ENCODE peak calls at places on chromosomes 3 and 15, in seven cellular contexts. W is astrocyte of the spinal cord, R is cardiac fibroblast, F is PC-3, L is keratinocyte, V is IMR-90, U is fibroblast of pulmonary artery. Y is an unnamed sample.

GRCh38 chr3:129855454-129856419 is 37.8 kb downstream of the TMCC1 start:
- DNase-seq in R (peak; percentile 88), V (peak; percentile 68), F (peak; percentile 47), L (no peak), U (peak; percentile 71), W (peak; percentile 74), Y (peak; percentile 56)

GRCh38 chr3:143668924-143669790 is 179.1 kb downstream of the SLC9A9 start:
- DNase-seq in L (no peak), U (no peak), R (no peak), F (no peak), W (no peak), V (no peak), Y (peak; percentile 49)

GRCh38 chr3:5078151-5078550 is 43.9 kb upstream of the ARL8B start:
- DNase-seq in F (peak; percentile 82), W (peak; percentile 25), V (peak; percentile 66), U (peak; percentile 31), L (peak; percentile 38), R (peak; percentile 21), Y (peak; percentile 69)

GRCh38 chr3:14472471-14473351 is 67.4 kb downstream of the GRIP2 start:
- DNase-seq in U (peak; percentile 85), F (peak; percentile 92), W (peak; percentile 90), V (peak; percentile 92), R (peak; percentile 91), L (no peak), Y (peak; percentile 92)

GRCh38 chr3:65101450-65101849 is 413.6 kb upstream of the ADAMTS9 start:
- DNase-seq in U (no peak), L (no peak), R (no peak), F (no peak), V (no peak), W (no peak), Y (no peak)

GRCh38 chr3:114057011-114057347 is 442 bp downstream of the QTRT2 start:
- DNase-seq in F (no peak), U (no peak), W (no peak), V (no peak), L (no peak), R (no peak), Y (no peak)

GRCh38 chr3:150149651-150150051 is 179.0 kb upstream of the PFN2 start:
- DNase-seq in L (no peak), V (peak; percentile 93), W (peak; percentile 83), F (peak; percentile 94), R (peak; percentile 96), U (peak; percentile 85), Y (peak; percentile 35)

GRCh38 chr15:60396964-60397771 is 618 bp downstream of the ANXA2 start:
- DNase-seq in F (peak; percentile 78), U (peak; percentile 61), R (peak; percentile 82), V (peak; percentile 68), W (peak; percentile 79), L (peak; percentile 81), Y (peak; percentile 73)

GRCh38 chr3:99866167-99866810 is 48.6 kb downstream of the CMSS1 start:
- DNase-seq in R (peak; percentile 83), L (no peak), V (peak; percentile 69), W (peak; percentile 89), U (peak; percentile 71), F (peak; percentile 43), Y (peak; percentile 79)

GRCh38 chr3:17742837-17743659 is 617 bp upstream of the TBC1D5 start:
- DNase-seq in F (no peak), R (peak; percentile 98), W (no peak), L (no peak), V (peak; percentile 98), U (no peak), Y (peak; percentile 98)

GRCh38 chr3:191235331-191236314 is 36.6 kb downstream of the OSTN start:
- DNase-seq in W (peak; percentile 56), U (peak; percentile 48), L (no peak), V (peak; percentile 63), R (peak; percentile 68), F (peak; percentile 57), Y (peak; percentile 36)

DNA sequence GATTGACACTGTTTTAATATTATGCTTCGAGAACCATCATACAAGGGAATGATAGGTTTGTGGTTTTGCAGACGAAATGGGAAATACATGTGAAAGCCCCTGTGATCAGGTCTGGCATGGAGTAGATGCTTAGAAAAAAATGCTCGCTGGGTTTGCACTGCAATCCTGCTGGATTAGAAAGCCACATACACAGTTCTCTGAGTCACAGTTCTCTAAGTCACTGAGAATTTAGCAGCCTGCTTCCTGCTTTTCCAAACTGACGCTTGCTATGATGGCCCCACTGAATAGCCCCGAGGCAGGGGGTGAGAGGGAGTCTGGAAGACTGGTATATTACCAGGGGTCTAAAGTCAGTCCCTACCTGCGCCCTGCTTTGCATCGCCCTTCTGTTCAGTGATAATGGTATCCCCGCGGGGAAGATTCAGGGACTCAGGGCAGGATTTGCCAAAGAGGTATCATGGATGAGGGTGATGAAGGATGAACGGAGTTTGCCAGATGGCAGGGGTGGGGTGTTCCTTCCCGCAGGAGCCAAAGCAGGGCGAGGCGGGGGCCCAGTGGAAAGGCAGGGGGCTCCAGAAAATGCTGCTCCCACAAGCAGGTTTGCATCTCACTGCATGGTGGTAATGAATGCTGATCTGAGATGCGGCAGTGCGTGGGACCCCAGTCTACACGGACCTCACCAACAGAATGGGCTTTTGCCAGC is 82.3 kb downstream of the IQSEC1 start:
- DNase-seq in R (peak; percentile 63), F (peak; percentile 73), U (peak; percentile 28), L (no peak), W (peak; percentile 70), V (peak; percentile 94), Y (peak; percentile 47)
- H3K4me3 ChIP-seq in R (no peak overlapping the region), F (no peak overlapping the region), U (no peak overlapping the region), L (no peak overlapping the region), W (no peak overlapping the region), V (no peak overlapping the region), Y (no peak overlapping the region)

GRCh38 chr3:165624761-165625160 is 212.5 kb downstream of the BCHE start:
- DNase-seq in V (peak; percentile 50), F (peak; percentile 38), L (peak; percentile 7), R (peak; percentile 49), W (no peak), U (peak; percentile 53), Y (peak; percentile 10)
- TF ChIP-seq CTCF in V (peak; percentile 63), F (peak; percentile 81), L (peak; percentile 69), R (peak; percentile 69), W (peak; percentile 49), U (peak; percentile 72), Y (peak; percentile 44)

GRCh38 chr15:58527573-58528196 is 95.9 kb downstream of the LIPC start:
- DNase-seq in F (no peak), U (no peak), V (no peak), R (no peak), W (no peak), L (no peak), Y (no peak)
- H3K4me3 ChIP-seq in F (no peak overlapping the region), U (no peak overlapping the region), V (no peak overlapping the region), R (no peak overlapping the region), W (no peak overlapping the region), L (no peak overlapping the region), Y (no peak overlapping the region)

GRCh38 chr15:56249080-56249479 is 5.4 kb upstream of the RFX7 start:
- DNase-seq in R (peak; percentile 90), W (peak; percentile 63), V (peak; percentile 58), U (peak; percentile 80), L (no peak), F (peak; percentile 42), Y (peak; percentile 61)
- TF ChIP-seq CTCF in R (peak; percentile 62), W (peak; percentile 47), V (peak; percentile 36), U (peak; percentile 53), L (peak; percentile 55), F (peak; percentile 55), Y (peak; percentile 51)

GRCh38 chr3:178971614-178972013 is 100.0 kb downstream of the ZMAT3 start:
- DNase-seq in F (peak; percentile 66), V (peak; percentile 18), L (peak; percentile 4), U (no peak), W (no peak), R (no peak), Y (no peak)
- H3K4me3 ChIP-seq in F (no peak overlapping the region), V (no peak overlapping the region), L (no peak overlapping the region), U (no peak overlapping the region), W (no peak overlapping the region), R (no peak overlapping the region), Y (no peak overlapping the region)

DNA sequence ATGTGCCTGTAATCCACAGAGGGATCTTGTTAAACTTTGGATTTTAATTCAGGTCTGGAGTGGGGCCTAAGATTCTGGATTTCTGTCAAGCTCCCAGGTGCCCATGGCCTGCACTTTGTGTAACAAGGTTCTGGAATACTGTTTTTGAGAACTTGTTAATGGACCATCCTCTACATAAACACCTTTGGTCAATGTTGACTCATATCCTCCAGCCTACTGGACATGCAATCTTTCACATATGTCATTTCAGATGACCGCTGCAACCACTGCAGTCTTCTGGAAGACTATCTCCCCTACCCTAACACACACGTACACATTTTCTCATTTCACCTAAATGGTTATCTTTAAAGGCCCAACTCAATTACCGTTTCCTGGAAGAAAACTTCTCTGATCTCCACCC is 302.1 kb upstream of the TPRG1 start:
- DNase-seq in W (peak; percentile 26), L (no peak), V (peak; percentile 65), F (no peak), U (no peak), R (peak; percentile 40), Y (no peak)
- TF ChIP-seq CTCF in W (no peak), L (no peak), V (no peak), F (no peak), U (no peak), R (no peak), Y (no peak)

Y was measured in fibroblast of villous mesenchyme.